ENCODE peak calls at places on chromosomes 3 and 15, in six cellular contexts. L, O, P, W, X and C are unnamed samples.

GRCh38 chr15:56042982-56043980 is 49.9 kb upstream of the NEDD4 start:
- DNase-seq in L (no peak), O (no peak), P (no peak), W (no peak), X (peak; percentile 33), C (no peak)

GRCh38 chr3:14561051-14561634 is 21.0 kb upstream of the GRIP2 start:
- DNase-seq in L (no peak), O (peak; percentile 60), P (no peak), W (no peak), X (no peak), C (no peak)

GRCh38 chr15:89556413-89557262 is 18.6 kb upstream of the TICRR start:
- DNase-seq in L (no peak), O (peak; percentile 77), P (peak; percentile 85), W (peak; percentile 76), X (peak; percentile 9), C (peak; percentile 61)

GRCh38 chr15:92845109-92845508 is 55.0 kb upstream of the CHD2 start:
- DNase-seq in L (no peak), O (peak; percentile 58), P (no peak), W (peak; percentile 17), X (no peak), C (no peak)

GRCh38 chr15:63277044-63277892 is at the start of gene APH1B:
- DNase-seq in L (peak; percentile 23), O (peak; percentile 48), P (peak; percentile 90), W (peak; percentile 80), X (peak; percentile 80), C (peak; percentile 84)

GRCh38 chr3:53518495-53518981 is 24.1 kb downstream of the CACNA1D start:
- DNase-seq in L (no peak), O (no peak), P (no peak), W (no peak), X (no peak), C (no peak)

GRCh38 chr15:74535388-74536084 is 5.5 kb upstream of the ARID3B start:
- DNase-seq in L (no peak), O (peak; percentile 73), P (no peak), W (no peak), X (no peak), C (no peak)

GRCh38 chr3:119635719-119636118 is 24.7 kb downstream of the POPDC2 start:
- DNase-seq in L (no peak), O (no peak), P (no peak), W (no peak), X (no peak), C (no peak)

GRCh38 chr3:23944861-23945652 is at the start of gene NR1D2:
- DNase-seq in L (peak; percentile 32), O (peak; percentile 73), P (peak; percentile 93), W (peak; percentile 86), X (peak; percentile 80), C (peak; percentile 91)

GRCh38 chr3:135965129-135965505 is 411 bp upstream of the PPP2R3A start:
- DNase-seq in L (no peak), O (peak; percentile 26), P (no peak), W (peak; percentile 55), X (no peak), C (no peak)

GRCh38 chr3:65971281-65972252 is 67.2 kb downstream of the MAGI1 start:
- DNase-seq in L (no peak), O (no peak), P (no peak), W (no peak), X (no peak), C (no peak)

GRCh38 chr3:37993811-37994638 is 3.4 kb downstream of the VILL start:
- DNase-seq in L (peak; percentile 65), O (peak; percentile 75), P (no peak), W (peak; percentile 30), X (peak; percentile 46), C (peak; percentile 74)

GRCh38 chr3:106482436-106482835 is 613.6 kb upstream of the CBLB start:
- DNase-seq in L (no peak), O (peak; percentile 55), P (no peak), W (no peak), X (no peak), C (no peak)

GRCh38 chr3:4416961-4417360 is 50.1 kb downstream of the SUMF1 start:
- DNase-seq in L (peak; percentile 64), O (peak; percentile 92), P (no peak), W (no peak), X (no peak), C (no peak)

GRCh38 chr3:61560452-61561373 is 658 bp upstream of the PTPRG start:
- DNase-seq in L (peak; percentile 47), O (peak; percentile 73), P (peak; percentile 85), W (peak; percentile 51), X (no peak), C (peak; percentile 90)

GRCh38 chr3:44511238-44511567 is 33.7 kb upstream of the ZNF445 start:
- DNase-seq in L (no peak), O (no peak), P (peak; percentile 1), W (no peak), X (no peak), C (no peak)

GRCh38 chr3:140455476-140455875 is 222.4 kb upstream of the TRIM42 start:
- DNase-seq in L (no peak), O (no peak), P (no peak), W (no peak), X (no peak), C (no peak)